ENCODE peak calls at places on chromosome 3, in eight cellular contexts. E is AG04449, H is amniotic stem cell, S is OCI-LY7, O is hippocampal formation, M is LoVo, U is psoas muscle, G is endodermal cell. R is an unnamed sample.

GRCh38 chr3:143586565-143586964 is 261.7 kb downstream of the SLC9A9 start:
- DNase-seq in E (no peak), H (no peak), S (no peak), O (no peak), M (no peak), U (no peak), G (no peak), R (no peak)

GRCh38 chr3:26484140-26484539 is 138.4 kb upstream of the LRRC3B start:
- DNase-seq in E (no peak), H (no peak), S (no peak), O (no peak), M (peak), U (no peak), G (peak), R (no peak)

GRCh38 chr3:107987036-107987557 is 103.7 kb downstream of the CD47 start:
- DNase-seq in E (peak), H (peak), S (no peak), O (no peak), M (peak), U (peak), G (no peak), R (peak)

GRCh38 chr3:37862712-37863551 is 1.3 kb downstream of the CTDSPL start:
- DNase-seq in E (no peak), H (peak), S (no peak), O (peak), M (no peak), U (peak), G (peak), R (no peak)

GRCh38 chr3:167372138-167372537 is 8.0 kb downstream of the ZBBX start:
- DNase-seq in E (no peak), H (no peak), S (no peak), O (no peak), M (no peak), U (no peak), G (peak), R (no peak)

GRCh38 chr3:186024210-186024609 is 84.7 kb downstream of the ETV5 start:
- DNase-seq in E (no peak), H (no peak), S (no peak), O (peak), M (no peak), U (peak), G (no peak), R (no peak)

GRCh38 chr3:133859381-133860245 is 36.1 kb downstream of the RAB6B start:
- DNase-seq in E (no peak), H (no peak), S (no peak), O (no peak), M (no peak), U (no peak), G (no peak), R (no peak)

GRCh38 chr3:18499256-18499655 is 74.1 kb upstream of the SATB1 start:
- DNase-seq in E (no peak), H (no peak), S (peak), O (no peak), M (no peak), U (no peak), G (no peak), R (no peak)

GRCh38 chr3:87398226-87398774 is 121.9 kb upstream of the POU1F1 start:
- DNase-seq in E (no peak), H (no peak), S (no peak), O (no peak), M (no peak), U (no peak), G (no peak), R (no peak)

GRCh38 chr3:72258786-72259185 is 473.8 kb upstream of the PROK2 start:
- DNase-seq in E (no peak), H (no peak), S (no peak), O (no peak), M (no peak), U (no peak), G (peak), R (no peak)

GRCh38 chr3:162353414-162353813 is 856.8 kb downstream of the OTOL1 start:
- DNase-seq in E (no peak), H (no peak), S (no peak), O (no peak), M (no peak), U (no peak), G (no peak), R (no peak)

GRCh38 chr3:23763040-23763477 is 42.7 kb upstream of the UBE2E1 start:
- DNase-seq in E (no peak), H (no peak), S (peak), O (peak), M (no peak), U (no peak), G (no peak), R (no peak)

GRCh38 chr3:187639912-187640822 is 30.0 kb downstream of the SST start:
- DNase-seq in E (no peak), H (no peak), S (no peak), O (no peak), M (no peak), U (no peak), G (no peak), R (no peak)

GRCh38 chr3:135237371-135237770 is 442.3 kb downstream of the EPHB1 start:
- DNase-seq in E (no peak), H (no peak), S (no peak), O (no peak), M (no peak), U (no peak), G (peak), R (no peak)

GRCh38 chr3:172357850-172358754 is 90.2 kb downstream of the GHSR start:
- DNase-seq in E (no peak), H (no peak), S (no peak), O (no peak), M (no peak), U (peak), G (no peak), R (peak)

GRCh38 chr3:178707632-178708031 is 171.4 kb downstream of the KCNMB2 start:
- DNase-seq in E (no peak), H (no peak), S (no peak), O (no peak), M (no peak), U (no peak), G (no peak), R (no peak)

GRCh38 chr3:23874359-23875120 is 42.2 kb downstream of the NKIRAS1 start:
- DNase-seq in E (peak), H (no peak), S (no peak), O (no peak), M (no peak), U (no peak), G (no peak), R (no peak)

GRCh38 chr3:70065666-70066253 is 66.2 kb downstream of the SAMMSON start:
- DNase-seq in E (no peak), H (no peak), S (no peak), O (no peak), M (no peak), U (no peak), G (peak), R (no peak)

GRCh38 chr3:194014756-194015155 is 121.2 kb upstream of the HES1 start:
- DNase-seq in E (no peak), H (no peak), S (no peak), O (no peak), M (no peak), U (no peak), G (no peak), R (no peak)

GRCh38 chr3:123286308-123287023 is 84.7 kb downstream of the SEC22A start:
- DNase-seq in E (no peak), H (peak), S (peak), O (no peak), M (peak), U (no peak), G (peak), R (peak)

GRCh38 chr3:13842226-13842625 is 37.6 kb downstream of the WNT7A start:
- DNase-seq in E (no peak), H (no peak), S (no peak), O (no peak), M (no peak), U (no peak), G (no peak), R (no peak)

GRCh38 chr3:99967796-99968195 is 146.5 kb downstream of the FILIP1L start:
- DNase-seq in E (no peak), H (no peak), S (no peak), O (no peak), M (no peak), U (no peak), G (no peak), R (no peak)

GRCh38 chr3:153290278-153291015 is 128.4 kb downstream of the RAP2B start:
- DNase-seq in E (no peak), H (no peak), S (peak), O (no peak), M (no peak), U (no peak), G (no peak), R (no peak)

GRCh38 chr3:52281980-52282801 is 3.7 kb upstream of the WDR82 start:
- DNase-seq in E (no peak), H (no peak), S (peak), O (no peak), M (peak), U (no peak), G (no peak), R (no peak)

GRCh38 chr3:150871192-150871591 is 34.0 kb downstream of the MINDY4B start:
- DNase-seq in E (no peak), H (no peak), S (no peak), O (no peak), M (no peak), U (no peak), G (no peak), R (no peak)